ENCODE peak calls at places on chromosomes 1 and 21, in eight cellular contexts. Z, E, L, K, T, G, O and A are unnamed samples.

GRCh38 chr1:172719066-172719627 is 60.2 kb downstream of the FASLG start:
- DNase-seq in K (no peak), L (no peak), O (no peak), G (no peak), T (no peak), E (no peak), Z (no peak), A (no peak)

GRCh38 chr1:89065077-89065868 is at the start of gene GBP1:
- DNase-seq in L (no peak), O (no peak), K (peak; percentile 87), T (no peak), G (no peak), Z (no peak), E (no peak), A (peak; percentile 87)

GRCh38 chr1:145918144-145918991 is at the start of gene PEX11B:
- DNase-seq in K (peak; percentile 84), T (peak; percentile 92), L (peak; percentile 86), E (peak; percentile 84), O (peak; percentile 91), G (peak; percentile 73), Z (peak; percentile 91), A (peak; percentile 54)

GRCh38 chr1:6026095-6026809 is 19.4 kb upstream of the KCNAB2 start:
- DNase-seq in Z (peak; percentile 92), T (peak; percentile 96), O (no peak), G (no peak), L (peak; percentile 91), E (no peak), K (peak; percentile 81), A (no peak)

GRCh38 chr1:12650001-12650421 is 6.1 kb downstream of the AADACL4 start:
- DNase-seq in K (peak; percentile 84), T (no peak), O (no peak), E (no peak), Z (no peak), L (no peak), G (no peak), A (no peak)

GRCh38 chr1:55209247-55209646 is 5.9 kb downstream of the USP24 start:
- DNase-seq in O (no peak), K (peak; percentile 32), T (no peak), Z (no peak), E (no peak), G (peak; percentile 12), L (no peak), A (no peak)

GRCh38 chr1:241652012-241652411 is at the start of gene WDR64:
- DNase-seq in Z (no peak), G (no peak), E (no peak), K (no peak), O (no peak), T (no peak), L (no peak), A (no peak)

GRCh38 chr1:109788695-109789521 is 25.2 kb upstream of the EPS8L3 start:
- DNase-seq in Z (no peak), E (no peak), G (no peak), O (no peak), L (no peak), T (no peak), K (no peak), A (no peak)

GRCh38 chr1:28190996-28191645 is 14.6 kb upstream of the PTAFR start:
- DNase-seq in E (no peak), O (no peak), Z (no peak), L (no peak), G (no peak), K (no peak), T (no peak), A (no peak)

GRCh38 chr21:35149698-35150097 is 100.6 kb upstream of the RUNX1 start:
- DNase-seq in G (no peak), O (no peak), K (peak; percentile 83), L (no peak), T (no peak), E (no peak), Z (no peak), A (no peak)

GRCh38 chr1:243738020-243738419 is 112.0 kb downstream of the AKT3 start:
- DNase-seq in Z (no peak), E (peak; percentile 21), K (no peak), L (no peak), O (no peak), G (no peak), T (no peak), A (no peak)

GRCh38 chr21:35562876-35563275 is 497.4 kb downstream of the SETD4 start:
- DNase-seq in G (no peak), T (no peak), L (no peak), K (peak; percentile 41), Z (no peak), E (no peak), O (no peak), A (no peak)

GRCh38 chr1:28115267-28115666 is 26.9 kb upstream of the EYA3 start:
- DNase-seq in G (no peak), L (peak; percentile 15), O (no peak), K (peak; percentile 27), T (peak; percentile 60), Z (peak; percentile 6), E (no peak), A (no peak)

GRCh38 chr1:36163426-36163825 is 7.5 kb downstream of the MAP7D1 start:
- DNase-seq in K (no peak), L (no peak), T (no peak), Z (no peak), E (no peak), G (no peak), O (no peak), A (no peak)

GRCh38 chr1:242569867-242570266 is 45.4 kb upstream of the PLD5 start:
- DNase-seq in G (no peak), O (no peak), L (no peak), E (no peak), Z (no peak), K (no peak), T (no peak), A (peak; percentile 37)

GRCh38 chr21:42332557-42332956 is 17.3 kb upstream of the TFF3 start:
- DNase-seq in K (no peak), Z (no peak), O (no peak), G (no peak), L (no peak), T (no peak), E (no peak), A (no peak)

GRCh38 chr1:198168180-198168579 is 11.4 kb downstream of the NEK7 start:
- DNase-seq in L (no peak), G (no peak), O (no peak), K (peak; percentile 88), Z (no peak), T (no peak), E (no peak), A (no peak)

GRCh38 chr1:35569956-35570355 is 3.2 kb upstream of the TFAP2E start:
- DNase-seq in T (no peak), O (no peak), G (no peak), E (no peak), L (no peak), Z (no peak), K (peak; percentile 47), A (peak; percentile 10)

GRCh38 chr1:25800538-25801377 is 765 bp downstream of the SELENON start:
- DNase-seq in T (no peak), L (no peak), E (no peak), K (peak; percentile 32), Z (no peak), G (no peak), O (no peak), A (no peak)

GRCh38 chr1:91805343-91805801 is 80.6 kb downstream of the TGFBR3 start:
- DNase-seq in T (peak; percentile 19), K (no peak), L (peak; percentile 18), E (no peak), O (no peak), G (no peak), Z (no peak), A (no peak)

GRCh38 chr1:91751281-91751680 is 134.7 kb downstream of the TGFBR3 start:
- DNase-seq in O (no peak), E (no peak), K (peak; percentile 82), Z (no peak), G (no peak), T (no peak), L (no peak), A (no peak)

GRCh38 chr1:30664103-30664755 is 59.2 kb downstream of the MATN1 start:
- DNase-seq in Z (no peak), L (no peak), E (no peak), T (no peak), O (no peak), G (no peak), K (no peak), A (no peak)

GRCh38 chr1:118483245-118484006 is 298.4 kb upstream of the SPAG17 start:
- DNase-seq in G (no peak), T (no peak), L (no peak), Z (no peak), K (peak; percentile 5), O (no peak), E (no peak), A (peak; percentile 6)

GRCh38 chr1:14443164-14443787 is 155.2 kb upstream of the KAZN start:
- DNase-seq in L (no peak), O (no peak), T (no peak), K (peak; percentile 21), G (no peak), E (no peak), Z (no peak), A (no peak)

GRCh38 chr1:180421614-180422013 is 80.8 kb downstream of the ACBD6 start:
- DNase-seq in K (no peak), G (no peak), T (no peak), O (no peak), L (no peak), E (no peak), Z (no peak), A (no peak)

GRCh38 chr21:35525443-35525842 is 476.3 kb upstream of the RUNX1 start:
- DNase-seq in O (no peak), G (no peak), E (no peak), Z (no peak), L (no peak), K (peak; percentile 60), T (no peak), A (no peak)

GRCh38 chr1:50783286-50783685 is 176.8 kb downstream of the FAF1 start:
- DNase-seq in L (no peak), K (no peak), Z (no peak), G (no peak), O (no peak), E (no peak), T (no peak), A (no peak)

GRCh38 chr1:26282694-26283019 is 2.8 kb downstream of the SH3BGRL3 start:
- DNase-seq in K (no peak), G (no peak), L (no peak), Z (no peak), T (no peak), E (no peak), O (no peak), A (no peak)

GRCh38 chr1:224267922-224268321 is 62.0 kb downstream of the NVL start:
- DNase-seq in Z (no peak), L (no peak), E (no peak), T (no peak), K (no peak), G (no peak), O (no peak), A (no peak)

GRCh38 chr21:34204021-34204420 is 130.6 kb downstream of the MRPS6 start:
- DNase-seq in Z (no peak), L (no peak), T (no peak), G (peak; percentile 48), E (no peak), K (no peak), O (no peak), A (no peak)

GRCh38 chr1:237888143-237888542 is 2.6 kb downstream of the ZP4 start:
- DNase-seq in Z (no peak), O (no peak), K (no peak), E (no peak), L (no peak), G (no peak), T (no peak), A (no peak)

GRCh38 chr1:9400425-9401079 is 107.9 kb downstream of the SPSB1 start:
- DNase-seq in T (no peak), G (no peak), L (no peak), K (peak; percentile 47), E (peak; percentile 36), O (peak; percentile 48), Z (no peak), A (no peak)

GRCh38 chr1:162666006-162666645 is 33.9 kb downstream of the DDR2 start:
- DNase-seq in L (no peak), Z (no peak), G (no peak), O (no peak), K (peak; percentile 68), T (no peak), E (no peak), A (no peak)

GRCh38 chr1:107844009-107844408 is 121.0 kb downstream of the VAV3 start:
- DNase-seq in Z (no peak), G (no peak), O (no peak), T (no peak), K (no peak), E (no peak), L (no peak), A (no peak)